ENCODE peak calls at places on chromosome 16, in seven cellular contexts. H is HCT116, C is HepG2, P is K562, X is SK-N-SH, B is H1, W is GM12878. U is an unnamed sample.
A peak's percentile ranks its signal among the peaks of the same experiment; 100 is the strongest.

GRCh38 chr16:71610936-71611871 is 14.8 kb upstream of the MARVELD3 start:
- DNase-seq in H (peak; percentile 59), C (peak; percentile 72), P (peak; percentile 89), X (peak; percentile 91), B (peak; percentile 98), W (peak; percentile 25), U (peak; percentile 79)

GRCh38 chr16:84484579-84485254 is 19.7 kb downstream of the MEAK7 start:
- DNase-seq in H (peak; percentile 41), C (peak; percentile 62), P (peak; percentile 72), X (peak; percentile 77), B (peak; percentile 73), W (no peak), U (peak; percentile 81)

GRCh38 chr16:56742030-56742984 is 12.4 kb downstream of the NUP93 start:
- DNase-seq in H (peak; percentile 22), C (no peak), P (no peak), X (no peak), B (no peak), W (no peak), U (no peak)

GRCh38 chr16:52597772-52598483 is 51.0 kb upstream of the TOX3 start:
- DNase-seq in H (no peak), C (peak; percentile 99), P (no peak), X (no peak), B (peak; percentile 45), W (no peak), U (peak; percentile 91)

GRCh38 chr16:19330801-19331484 is 45.4 kb downstream of the CLEC19A start:
- DNase-seq in H (peak; percentile 65), C (peak; percentile 20), P (no peak), X (no peak), B (no peak), W (no peak), U (no peak)

GRCh38 chr16:85902366-85903155 is 3.6 kb downstream of the IRF8 start:
- DNase-seq in H (no peak), C (no peak), P (no peak), X (no peak), B (no peak), W (peak; percentile 92), U (no peak)

GRCh38 chr16:20291807-20292206 is 35.5 kb downstream of the GP2 start:
- DNase-seq in H (no peak), C (no peak), P (no peak), X (no peak), B (no peak), W (no peak), U (no peak)

GRCh38 chr16:18945233-18945632 is 19.0 kb upstream of the SMG1 start:
- DNase-seq in H (no peak), C (no peak), P (no peak), X (no peak), B (no peak), W (no peak), U (no peak)

GRCh38 chr16:2963611-2964415 is at the start of gene KREMEN2:
- DNase-seq in H (peak; percentile 74), C (peak; percentile 56), P (peak; percentile 86), X (peak; percentile 90), B (peak; percentile 87), W (no peak), U (peak; percentile 71)

GRCh38 chr16:23922406-23922805 is 86.6 kb downstream of the PRKCB start:
- DNase-seq in H (no peak), C (no peak), P (no peak), X (no peak), B (no peak), W (no peak), U (no peak)

GRCh38 chr16:1654505-1655268 is 23.4 kb upstream of the JPT2 start:
- DNase-seq in H (no peak), C (no peak), P (no peak), X (no peak), B (no peak), W (no peak), U (no peak)

GRCh38 chr16:25151996-25152395 is 40.5 kb downstream of the LCMT1 start:
- DNase-seq in H (peak; percentile 87), C (no peak), P (no peak), X (no peak), B (no peak), W (no peak), U (no peak)

GRCh38 chr16:78002915-78003538 is 19.3 kb upstream of the CLEC3A start:
- DNase-seq in H (peak; percentile 91), C (peak; percentile 76), P (peak; percentile 83), X (peak; percentile 85), B (peak; percentile 97), W (peak; percentile 51), U (peak; percentile 61)

GRCh38 chr16:2385441-2385840 is 43.8 kb upstream of the CCNF start:
- DNase-seq in H (no peak), C (no peak), P (no peak), X (no peak), B (no peak), W (no peak), U (peak; percentile 18)

GRCh38 chr16:57305159-57305811 is 20.8 kb upstream of the PLLP start:
- DNase-seq in H (no peak), C (peak; percentile 65), P (no peak), X (no peak), B (no peak), W (no peak), U (no peak)

GRCh38 chr16:3112881-3113574 is 642 bp downstream of the ZNF205 start:
- DNase-seq in H (no peak), C (no peak), P (peak; percentile 31), X (peak; percentile 29), B (no peak), W (no peak), U (no peak)

GRCh38 chr16:67939507-67940435 is 3.1 kb upstream of the PSMB10 start:
- DNase-seq in H (no peak), C (no peak), P (no peak), X (no peak), B (no peak), W (no peak), U (no peak)

GRCh38 chr16:4240624-4241023 is 1.3 kb downstream of the SRL start:
- DNase-seq in H (no peak), C (no peak), P (no peak), X (peak; percentile 20), B (no peak), W (no peak), U (no peak)

GRCh38 chr16:62224810-62225209 is 188.6 kb upstream of the CDH8 start:
- DNase-seq in H (no peak), C (no peak), P (no peak), X (no peak), B (no peak), W (no peak), U (no peak)

GRCh38 chr16:50266337-50267091 is at the start of gene ADCY7:
- DNase-seq in H (peak; percentile 26), C (no peak), P (peak; percentile 71), X (peak; percentile 85), B (no peak), W (no peak), U (no peak)

GRCh38 chr16:50263060-50263909 is 3.1 kb upstream of the ADCY7 start:
- DNase-seq in H (no peak), C (no peak), P (peak; percentile 43), X (no peak), B (peak; percentile 41), W (no peak), U (no peak)

GRCh38 chr16:50265260-50265659 is 1.1 kb upstream of the ADCY7 start:
- DNase-seq in H (peak; percentile 33), C (peak; percentile 69), P (peak; percentile 38), X (peak; percentile 62), B (no peak), W (no peak), U (no peak)

GRCh38 chr16:50265716-50266336 is 525 bp upstream of the ADCY7 start:
- DNase-seq in H (no peak), C (no peak), P (no peak), X (no peak), B (no peak), W (no peak), U (no peak)

DNA sequence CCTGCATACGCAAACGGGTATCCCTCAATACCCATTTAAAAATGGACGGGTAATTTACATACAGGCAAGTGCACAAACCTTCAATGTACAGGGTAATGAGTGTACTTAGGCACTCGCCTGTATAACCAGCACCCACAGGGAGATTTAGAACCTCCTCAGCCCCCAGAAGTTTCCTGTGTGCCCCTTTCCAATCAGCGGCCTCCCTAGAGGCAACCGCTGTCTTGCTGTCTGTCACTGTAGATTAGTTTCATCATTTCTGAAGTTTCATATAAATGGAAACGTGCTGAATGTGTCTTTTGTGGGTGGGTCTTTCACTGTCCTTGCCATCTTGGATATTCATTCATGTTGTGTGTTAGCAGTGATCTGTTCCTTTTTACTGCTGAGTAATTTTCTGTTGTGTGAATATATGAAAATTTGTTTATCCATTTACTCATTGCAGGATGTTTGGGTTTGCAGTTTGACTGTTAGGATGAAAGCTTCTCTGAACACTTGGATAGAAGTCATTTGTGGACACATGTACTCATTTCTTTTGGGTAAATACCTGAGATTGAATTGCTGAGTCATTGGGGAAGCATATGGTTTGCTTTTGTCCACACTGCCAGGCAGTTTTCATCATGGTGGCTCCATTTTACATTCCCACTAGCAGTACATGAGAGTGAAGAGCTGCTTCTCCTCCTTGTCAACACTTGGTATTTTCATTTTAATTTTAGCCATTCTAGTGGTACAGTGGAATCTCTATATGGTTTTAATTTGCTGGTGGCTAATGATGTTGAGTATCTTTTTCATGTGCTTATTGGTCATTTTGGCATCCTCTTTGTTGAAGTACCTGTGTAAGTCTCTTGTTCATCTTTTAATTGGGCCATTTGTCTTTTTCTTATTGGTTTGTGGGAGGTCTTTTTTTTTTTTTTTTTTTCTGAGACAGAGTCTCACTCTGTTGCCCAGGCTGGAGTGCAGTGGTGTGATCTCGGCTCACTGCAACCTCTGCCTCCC is 2.1 kb upstream of the ADCY7 start:
- DNase-seq in H (no peak), C (peak; percentile 75), P (no peak), X (no peak), B (no peak), W (peak; percentile 57), U (peak; percentile 18)
- TF ChIP-seq JUND in H (no peak), C (no peak), P (no peak), X (no peak), B (no peak), W (no peak), U (no peak)

DNA sequence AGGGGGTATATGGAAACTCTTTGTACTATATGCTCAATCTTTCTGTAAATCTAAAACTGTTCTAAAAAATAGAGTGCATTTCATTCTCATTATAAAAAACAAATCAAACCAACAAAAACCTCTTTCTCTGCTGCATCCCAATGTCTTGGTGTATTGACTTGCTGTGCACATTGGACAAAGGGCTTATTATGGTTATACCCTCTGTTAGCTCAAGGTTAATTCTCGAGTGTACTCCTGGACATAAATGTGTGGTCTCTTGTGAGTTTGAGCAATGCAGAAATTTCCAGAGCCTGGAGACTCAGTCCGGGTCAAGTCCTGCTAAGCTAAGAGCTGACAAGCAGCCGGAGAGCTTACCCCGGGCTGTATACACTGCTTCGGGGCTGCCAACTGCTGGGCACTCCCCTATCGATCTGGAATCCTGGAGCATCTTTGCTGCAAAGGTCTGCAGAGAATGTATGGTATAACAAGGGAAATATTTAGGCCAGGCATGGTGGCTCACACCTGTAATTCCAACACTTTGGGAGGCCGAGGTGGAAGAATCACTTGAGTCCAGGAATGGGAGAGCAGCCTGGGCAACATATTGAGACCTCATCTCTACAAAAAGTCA is 66.2 kb upstream of the BRD7 start:
- DNase-seq in H (no peak), C (peak; percentile 37), P (no peak), X (no peak), B (no peak), W (no peak), U (no peak)
- TF ChIP-seq JUND in H (no peak), C (no peak), P (no peak), X (no peak), B (no peak), W (no peak), U (no peak)

GRCh38 chr16:474420-475122 is 49.1 kb downstream of the RAB11FIP3 start:
- DNase-seq in H (no peak), C (peak; percentile 87), P (no peak), X (no peak), B (no peak), W (no peak), U (no peak)
- TF ChIP-seq JUND in H (no peak), C (no peak), P (no peak), X (no peak), B (no peak), W (no peak), U (no peak)

GRCh38 chr16:88052661-88053060 is 101.4 kb downstream of the BANP start:
- DNase-seq in H (no peak), C (no peak), P (no peak), X (no peak), B (no peak), W (no peak), U (no peak)
- TF ChIP-seq JUND in H (no peak), C (no peak), P (no peak), X (no peak), B (no peak), W (no peak), U (no peak)